ENCODE peak calls at places on chromosomes 1 and 21, in six cellular contexts. T, J, B, W, H and E are unnamed samples.

GRCh38 chr1:39671433-39671792 is 494 bp downstream of the NT5C1A start:
- DNase-seq in T (no peak), J (no peak), B (peak), W (no peak), H (no peak), E (no peak)

GRCh38 chr1:113057006-113057405 is 16.0 kb upstream of the LRIG2 start:
- DNase-seq in T (peak), J (peak), B (no peak), W (peak), H (no peak), E (peak)

GRCh38 chr1:9612162-9612845 is 23.6 kb downstream of the TMEM201 start:
- DNase-seq in T (no peak), J (no peak), B (no peak), W (no peak), H (no peak), E (no peak)

GRCh38 chr1:22978299-22978698 is 5.6 kb upstream of the LACTBL1 start:
- DNase-seq in T (no peak), J (no peak), B (no peak), W (peak), H (no peak), E (no peak)

GRCh38 chr1:114033219-114033706 is 54.0 kb downstream of the OLFML3 start:
- DNase-seq in T (no peak), J (no peak), B (no peak), W (peak), H (peak), E (no peak)

GRCh38 chr1:226432586-226433360 is 24.9 kb upstream of the PARP1 start:
- DNase-seq in T (no peak), J (no peak), B (no peak), W (no peak), H (no peak), E (no peak)

GRCh38 chr1:54398963-54399528 is 7.1 kb downstream of the SSBP3 start:
- DNase-seq in T (no peak), J (no peak), B (no peak), W (no peak), H (no peak), E (no peak)

GRCh38 chr1:161159915-161160248 is 582 bp downstream of the USP21 start:
- DNase-seq in T (no peak), J (no peak), B (no peak), W (no peak), H (no peak), E (no peak)

GRCh38 chr1:192807968-192808587 is 761 bp upstream of the RGS2 start:
- DNase-seq in T (no peak), J (no peak), B (no peak), W (peak), H (no peak), E (no peak)

GRCh38 chr1:24888971-24889670 is 41.0 kb downstream of the RUNX3 start:
- DNase-seq in T (no peak), J (no peak), B (no peak), W (peak), H (no peak), E (no peak)

GRCh38 chr21:37700641-37701202 is 215.5 kb downstream of the KCNJ6 start:
- DNase-seq in T (peak), J (peak), B (no peak), W (peak), H (peak), E (peak)

GRCh38 chr1:161069201-161069685 is 448 bp downstream of the ARHGAP30 start:
- DNase-seq in T (no peak), J (no peak), B (no peak), W (no peak), H (no peak), E (no peak)

GRCh38 chr1:174652496-174653280 is 204.9 kb downstream of the GPR52 start:
- DNase-seq in T (no peak), J (no peak), B (no peak), W (no peak), H (no peak), E (no peak)